ENCODE peak calls at places on chromosomes 7 and 10, in seven cellular contexts. I, W, N, T, H, J and X are unnamed samples.

GRCh38 chr10:68550747-68551411 is 9.3 kb upstream of the TET1 start:
- DNase-seq in I (peak), W (peak), N (peak), T (peak), H (peak), J (peak), X (peak)

GRCh38 chr10:97028126-97028831 is 157.5 kb downstream of the SLIT1 start:
- DNase-seq in I (peak), W (no peak), N (no peak), T (no peak), H (no peak), J (no peak), X (peak)

GRCh38 chr7:27152816-27153486 is 568 bp upstream of the HOXA3 start:
- DNase-seq in I (no peak), W (no peak), N (peak), T (no peak), H (no peak), J (no peak), X (no peak)

GRCh38 chr10:61503051-61503450 is 49.9 kb upstream of the TMEM26 start:
- DNase-seq in I (peak), W (no peak), N (no peak), T (no peak), H (no peak), J (no peak), X (no peak)

GRCh38 chr10:24952146-24952700 is at the start of gene PRTFDC1:
- DNase-seq in I (no peak), W (no peak), N (peak), T (peak), H (peak), J (no peak), X (peak)

GRCh38 chr7:34850681-34851080 is 186.6 kb downstream of the DPY19L1 start:
- DNase-seq in I (no peak), W (no peak), N (no peak), T (no peak), H (peak), J (no peak), X (no peak)

GRCh38 chr7:149715476-149715875 is 57.9 kb downstream of the ZNF467 start:
- DNase-seq in I (no peak), W (no peak), N (peak), T (no peak), H (no peak), J (no peak), X (no peak)

GRCh38 chr10:113891476-113891875 is 37.0 kb downstream of the NHLRC2 start:
- DNase-seq in I (no peak), W (no peak), N (no peak), T (no peak), H (peak), J (peak), X (no peak)

GRCh38 chr7:34087892-34088891 is 182.9 kb downstream of the BMPER start:
- DNase-seq in I (peak), W (peak), N (peak), T (peak), H (peak), J (peak), X (peak)

GRCh38 chr10:110600487-110601101 is 33.1 kb downstream of the SMC3 start:
- DNase-seq in I (peak), W (peak), N (peak), T (peak), H (peak), J (peak), X (peak)

GRCh38 chr10:47441973-47442750 is 41.8 kb downstream of the ANXA8 start:
- DNase-seq in I (no peak), W (no peak), N (peak), T (no peak), H (no peak), J (peak), X (no peak)

GRCh38 chr7:17581301-17581700 is 282.8 kb downstream of the AHR start:
- DNase-seq in I (no peak), W (no peak), N (no peak), T (no peak), H (no peak), J (no peak), X (no peak)

GRCh38 chr10:99731296-99732032 is 463 bp downstream of the COX15 start:
- DNase-seq in I (no peak), W (no peak), N (no peak), T (no peak), H (no peak), J (no peak), X (peak)

GRCh38 chr10:76874896-76875295 is 762.7 kb downstream of the KCNMA1 start:
- DNase-seq in I (no peak), W (no peak), N (no peak), T (no peak), H (no peak), J (no peak), X (no peak)

GRCh38 chr10:75035975-75036708 is 75.3 kb upstream of the SAMD8 start:
- DNase-seq in I (peak), W (no peak), N (no peak), T (no peak), H (no peak), J (no peak), X (peak)

GRCh38 chr10:14879801-14880193 is 1.1 kb downstream of the SUV39H2 start:
- DNase-seq in I (no peak), W (no peak), N (no peak), T (no peak), H (no peak), J (no peak), X (no peak)

GRCh38 chr10:119323085-119323670 is 115.8 kb downstream of the GRK5 start:
- DNase-seq in I (no peak), W (no peak), N (no peak), T (no peak), H (no peak), J (no peak), X (no peak)

GRCh38 chr7:108455524-108455832 is 758 bp downstream of the NRCAM start:
- DNase-seq in I (no peak), W (no peak), N (no peak), T (no peak), H (no peak), J (no peak), X (no peak)

GRCh38 chr7:74503061-74503460 is 49.4 kb downstream of the GTF2IRD1 start:
- DNase-seq in I (no peak), W (no peak), N (no peak), T (no peak), H (no peak), J (no peak), X (no peak)

GRCh38 chr7:5638994-5639393 is 142.5 kb downstream of the RNF216 start:
- DNase-seq in I (peak), W (no peak), N (no peak), T (no peak), H (peak), J (peak), X (peak)

GRCh38 chr10:53025172-53025651 is 252.6 kb upstream of the MBL2 start:
- DNase-seq in I (peak), W (no peak), N (no peak), T (no peak), H (no peak), J (peak), X (no peak)

GRCh38 chr7:6479067-6479466 is 31.3 kb upstream of the DAGLB start:
- DNase-seq in I (no peak), W (no peak), N (no peak), T (no peak), H (no peak), J (no peak), X (no peak)

DNA sequence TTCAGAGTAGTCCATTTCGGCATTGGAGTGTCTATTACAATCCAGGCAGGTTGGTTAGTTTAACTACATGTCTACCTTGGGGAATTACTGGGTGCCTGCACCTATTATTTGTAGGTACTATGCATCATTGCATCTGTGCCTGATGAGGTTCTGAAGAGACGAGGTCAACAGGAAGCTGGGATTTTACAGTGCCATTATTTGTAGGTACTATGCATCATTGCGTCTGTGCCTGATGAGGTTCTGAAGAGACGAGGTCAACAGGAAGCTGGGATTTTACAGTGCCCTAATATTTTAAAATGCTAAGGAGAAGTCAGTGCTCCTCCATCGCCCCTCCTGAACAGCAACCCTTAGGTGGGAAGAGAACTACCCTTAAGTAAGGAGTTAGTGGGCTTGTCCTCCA is 41.7 kb downstream of the NPY start:
- DNase-seq in I (no peak), W (no peak), N (no peak), T (no peak), H (no peak), J (no peak), X (no peak)
- H3K9ac ChIP-seq in I (no peak), W (no peak), N (no peak), T (no peak), H (no peak), J (no peak), X (no peak)

DNA sequence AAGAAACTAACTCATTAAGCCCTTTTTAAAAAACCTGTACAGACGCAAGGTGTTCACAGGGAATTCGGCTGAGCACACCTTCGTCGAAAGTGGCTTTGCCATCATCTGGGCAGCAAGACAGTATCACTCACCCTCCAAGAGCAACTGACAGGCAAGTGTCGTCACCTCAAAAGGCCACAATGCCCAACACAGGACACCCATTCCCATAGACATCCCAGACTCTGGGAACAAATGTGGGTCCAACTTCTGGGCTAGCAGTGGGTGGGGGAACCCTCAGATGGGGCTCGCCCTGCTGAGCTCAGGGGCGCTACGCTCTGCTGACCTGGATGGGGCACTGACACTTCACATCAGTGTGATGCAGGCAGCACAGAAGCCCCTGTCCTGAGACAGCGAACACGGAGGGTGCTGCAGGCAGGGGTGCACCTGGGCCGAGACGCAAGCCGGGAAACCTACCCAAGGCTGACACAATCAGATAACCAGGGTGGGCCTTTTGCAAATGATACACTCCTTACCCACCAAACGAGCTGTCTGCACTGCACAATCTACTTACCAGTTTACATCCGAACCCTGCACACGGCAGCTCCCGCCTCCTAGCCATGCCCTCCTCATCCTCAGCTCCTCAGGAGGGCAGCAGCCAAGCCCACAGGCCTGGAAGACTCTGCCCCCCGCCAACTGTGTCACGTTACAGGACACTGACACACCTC is 1.7 kb downstream of the DIP2C start:
- DNase-seq in I (no peak), W (no peak), N (no peak), T (no peak), H (no peak), J (no peak), X (no peak)
- H3K4me2 ChIP-seq in I (peak), W (peak), N (peak), T (peak), H (peak), J (peak), X (peak)

GRCh38 chr7:30202671-30203070 is 67.9 kb downstream of the MTURN start:
- DNase-seq in I (no peak), W (no peak), N (no peak), T (no peak), H (no peak), J (no peak), X (no peak)

GRCh38 chr7:30209951-30210350 is 74.4 kb upstream of the ZNRF2 start:
- DNase-seq in I (no peak), W (no peak), N (no peak), T (no peak), H (no peak), J (no peak), X (no peak)

GRCh38 chr7:30206466-30206865 is 71.7 kb downstream of the MTURN start:
- DNase-seq in I (peak), W (no peak), N (no peak), T (peak), H (peak), J (peak), X (no peak)

GRCh38 chr7:30206942-30207341 is 72.2 kb downstream of the MTURN start:
- DNase-seq in I (no peak), W (no peak), N (no peak), T (no peak), H (no peak), J (no peak), X (no peak)

GRCh38 chr7:30207376-30207775 is 72.6 kb downstream of the MTURN start:
- DNase-seq in I (no peak), W (no peak), N (no peak), T (no peak), H (no peak), J (no peak), X (no peak)
- H2BK5ac ChIP-seq in I (no peak), W (no peak), N (no peak), T (no peak), H (no peak), J (no peak), X (no peak)

DNA sequence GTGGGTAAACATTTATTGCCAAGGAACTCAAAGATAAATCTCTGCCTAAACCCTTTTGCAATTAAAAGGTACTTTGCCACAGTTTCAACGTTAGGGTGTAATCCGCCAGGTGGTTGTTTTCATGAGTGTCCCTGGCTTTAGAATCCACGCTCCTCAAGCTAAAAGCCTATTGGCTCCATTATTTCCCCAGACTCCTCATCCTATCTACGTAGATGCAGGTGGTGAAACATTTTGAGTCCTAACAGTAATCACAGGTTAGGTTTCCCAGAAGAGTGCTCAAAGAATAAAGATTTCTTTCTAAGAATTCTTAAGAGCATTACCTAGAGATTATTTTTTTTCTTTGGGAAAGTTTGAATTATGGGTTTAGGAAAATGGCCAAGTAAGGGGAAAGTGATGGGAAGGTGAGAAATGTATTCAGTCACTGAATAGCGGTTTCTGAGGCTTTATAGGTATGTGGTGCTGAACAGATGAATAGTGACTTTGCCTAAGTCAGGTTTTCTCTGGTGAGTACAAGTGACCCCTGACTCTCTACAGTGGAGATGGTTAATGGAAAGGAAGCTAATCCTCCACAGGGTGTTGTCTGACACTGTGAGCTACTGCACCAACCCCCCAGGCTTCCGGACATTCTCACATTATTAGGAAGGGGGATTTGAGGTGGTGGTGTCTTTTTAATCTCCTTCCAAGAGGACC is 60.2 kb downstream of the NRP1 start:
- DNase-seq in I (no peak), W (no peak), N (no peak), T (no peak), H (peak), J (no peak), X (no peak)
- H3K9ac ChIP-seq in I (peak), W (no peak), N (no peak), T (no peak), H (no peak), J (no peak), X (peak)

DNA sequence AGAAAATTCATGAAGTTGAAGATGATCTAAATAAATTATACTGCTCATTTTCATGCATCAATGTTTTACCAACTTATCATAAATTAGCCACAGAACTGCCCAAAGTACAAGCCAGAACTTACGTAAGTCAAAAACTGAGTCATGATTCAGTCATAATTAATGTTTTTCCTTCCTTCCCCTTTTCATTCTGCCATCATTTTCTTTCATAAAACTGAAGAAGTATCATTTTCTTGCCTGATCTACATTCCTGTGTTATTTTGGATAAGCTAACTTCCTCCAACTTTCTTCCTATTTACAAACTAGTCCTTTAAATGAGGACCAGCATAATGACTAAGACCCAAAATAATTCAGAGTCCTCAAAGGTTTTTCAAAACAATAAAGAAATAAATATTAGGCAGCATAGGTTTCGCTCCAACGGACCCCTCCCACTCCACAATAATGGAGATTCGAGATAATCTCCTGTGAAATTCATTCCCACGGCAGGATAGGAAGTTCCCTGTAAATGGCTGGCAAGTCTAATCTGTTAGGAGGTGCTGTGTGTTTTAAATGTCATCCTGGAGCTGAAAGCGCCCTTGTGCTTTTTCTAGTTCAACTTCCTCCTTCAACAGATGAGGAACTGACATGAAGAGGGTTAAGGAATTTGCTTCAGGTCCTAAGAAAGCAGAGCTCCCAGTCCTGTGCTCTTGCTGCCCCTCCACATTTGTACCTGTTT is 218.9 kb downstream of the DOCK4 start:
- DNase-seq in I (peak), W (no peak), N (no peak), T (no peak), H (peak), J (no peak), X (no peak)
- H3K4me2 ChIP-seq in I (no peak), W (no peak), N (no peak), T (no peak), H (no peak), J (no peak), X (no peak)

GRCh38 chr10:29991382-29991781 is 68.0 kb downstream of the JCAD start:
- DNase-seq in I (no peak), W (no peak), N (no peak), T (no peak), H (no peak), J (no peak), X (no peak)
- H2BK5ac ChIP-seq in I (no peak), W (no peak), N (no peak), T (no peak), H (no peak), J (no peak), X (no peak)

DNA sequence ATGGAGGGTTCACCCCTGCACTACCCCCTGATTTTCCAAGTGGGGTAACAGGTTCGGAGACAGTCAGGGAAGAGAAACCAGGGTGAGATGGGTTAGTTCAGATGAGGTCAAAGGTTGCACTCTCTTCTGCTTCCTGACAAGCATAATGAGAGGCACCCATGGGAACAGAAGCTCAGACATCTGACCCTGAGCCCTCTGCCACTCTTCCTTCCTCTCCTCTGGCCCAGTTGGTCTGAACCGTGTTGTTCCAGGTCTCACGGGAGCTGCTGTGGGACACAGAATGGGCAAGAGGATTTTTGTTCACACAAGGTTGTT is 38.4 kb downstream of the DNAJB12 start:
- DNase-seq in I (no peak), W (no peak), N (no peak), T (no peak), H (no peak), J (no peak), X (no peak)
- H3K9ac ChIP-seq in I (no peak), W (no peak), N (no peak), T (no peak), H (no peak), J (no peak), X (no peak)